ENCODE peak calls at places on chromosomes 11 and 22, in ten cellular contexts. One of them, this sample, is unnamed.

GRCh38 chr11:127843483-127844396 is 743.6 kb downstream of the ETS1 start:
- DNase-seq in NCI-H2081: peak; percentile 83
- DNase-seq in AG08396: peak; percentile 61
- DNase-seq in memory B cell: no peak
- DNase-seq in IMR-90: peak; percentile 55
- DNase-seq in amniotic stem cell: peak; percentile 82
- DNase-seq in activated CD8-positive, alpha-beta memory T cell treated with anti-CD3 and anti-CD28 coated beads for 1 hour: no peak
- DNase-seq in foreskin fibroblast: peak; percentile 81
- DNase-seq in stimulated activated CD4-positive, alpha-beta T cell treated with anti-CD3 and anti-CD28 coated beads, Interleukin-12 subunit alpha, Interleukin-12 subunit beta, amount 100 ng/mL, for 48 hours: peak; percentile 69
- DNase-seq in NCI-H748 treated with DMSO at 0.1 percent for 48 hours: peak; percentile 48
- DNase-seq in this sample: peak; percentile 8

GRCh38 chr22:24512043-24512442 is 16.9 kb downstream of the UPB1 start:
- DNase-seq in NCI-H2081: no peak
- DNase-seq in AG08396: no peak
- DNase-seq in memory B cell: no peak
- DNase-seq in IMR-90: no peak
- DNase-seq in amniotic stem cell: no peak
- DNase-seq in activated CD8-positive, alpha-beta memory T cell treated with anti-CD3 and anti-CD28 coated beads for 1 hour: no peak
- DNase-seq in foreskin fibroblast: no peak
- DNase-seq in stimulated activated CD4-positive, alpha-beta T cell treated with anti-CD3 and anti-CD28 coated beads, Interleukin-12 subunit alpha, Interleukin-12 subunit beta, amount 100 ng/mL, for 48 hours: no peak
- DNase-seq in NCI-H748 treated with DMSO at 0.1 percent for 48 hours: no peak
- DNase-seq in this sample: no peak

GRCh38 chr22:46508391-46508999 is 28.9 kb downstream of the CELSR1 start:
- DNase-seq in NCI-H2081: no peak
- DNase-seq in AG08396: no peak
- DNase-seq in memory B cell: no peak
- DNase-seq in IMR-90: no peak
- DNase-seq in amniotic stem cell: no peak
- DNase-seq in activated CD8-positive, alpha-beta memory T cell treated with anti-CD3 and anti-CD28 coated beads for 1 hour: no peak
- DNase-seq in foreskin fibroblast: no peak
- DNase-seq in stimulated activated CD4-positive, alpha-beta T cell treated with anti-CD3 and anti-CD28 coated beads, Interleukin-12 subunit alpha, Interleukin-12 subunit beta, amount 100 ng/mL, for 48 hours: no peak
- DNase-seq in NCI-H748 treated with DMSO at 0.1 percent for 48 hours: no peak
- DNase-seq in this sample: no peak

GRCh38 chr22:30234786-30235470 is 11.6 kb downstream of the LIF start:
- DNase-seq in NCI-H2081: no peak
- DNase-seq in AG08396: no peak
- DNase-seq in memory B cell: no peak
- DNase-seq in IMR-90: peak; percentile 82
- DNase-seq in amniotic stem cell: no peak
- DNase-seq in activated CD8-positive, alpha-beta memory T cell treated with anti-CD3 and anti-CD28 coated beads for 1 hour: no peak
- DNase-seq in foreskin fibroblast: peak; percentile 72
- DNase-seq in stimulated activated CD4-positive, alpha-beta T cell treated with anti-CD3 and anti-CD28 coated beads, Interleukin-12 subunit alpha, Interleukin-12 subunit beta, amount 100 ng/mL, for 48 hours: no peak
- DNase-seq in NCI-H748 treated with DMSO at 0.1 percent for 48 hours: no peak
- DNase-seq in this sample: no peak

GRCh38 chr22:22951035-22951434 is 63.4 kb downstream of the IGLL5 start:
- DNase-seq in NCI-H2081: no peak
- DNase-seq in AG08396: no peak
- DNase-seq in memory B cell: no peak
- DNase-seq in IMR-90: no peak
- DNase-seq in amniotic stem cell: no peak
- DNase-seq in activated CD8-positive, alpha-beta memory T cell treated with anti-CD3 and anti-CD28 coated beads for 1 hour: no peak
- DNase-seq in foreskin fibroblast: no peak
- DNase-seq in stimulated activated CD4-positive, alpha-beta T cell treated with anti-CD3 and anti-CD28 coated beads, Interleukin-12 subunit alpha, Interleukin-12 subunit beta, amount 100 ng/mL, for 48 hours: no peak
- DNase-seq in NCI-H748 treated with DMSO at 0.1 percent for 48 hours: no peak
- DNase-seq in this sample: no peak

GRCh38 chr11:131671764-131672163 is 301.3 kb downstream of the NTM start:
- DNase-seq in NCI-H2081: no peak
- DNase-seq in AG08396: no peak
- DNase-seq in memory B cell: no peak
- DNase-seq in IMR-90: no peak
- DNase-seq in amniotic stem cell: no peak
- DNase-seq in activated CD8-positive, alpha-beta memory T cell treated with anti-CD3 and anti-CD28 coated beads for 1 hour: no peak
- DNase-seq in foreskin fibroblast: no peak
- DNase-seq in stimulated activated CD4-positive, alpha-beta T cell treated with anti-CD3 and anti-CD28 coated beads, Interleukin-12 subunit alpha, Interleukin-12 subunit beta, amount 100 ng/mL, for 48 hours: no peak
- DNase-seq in NCI-H748 treated with DMSO at 0.1 percent for 48 hours: no peak
- DNase-seq in this sample: no peak

GRCh38 chr11:67372993-67373915 is at the start of gene CLCF1:
- DNase-seq in NCI-H2081: no peak
- DNase-seq in AG08396: peak; percentile 87
- DNase-seq in memory B cell: peak; percentile 76
- DNase-seq in IMR-90: peak; percentile 81
- DNase-seq in amniotic stem cell: peak; percentile 45
- DNase-seq in activated CD8-positive, alpha-beta memory T cell treated with anti-CD3 and anti-CD28 coated beads for 1 hour: peak; percentile 59
- DNase-seq in foreskin fibroblast: peak; percentile 91
- DNase-seq in stimulated activated CD4-positive, alpha-beta T cell treated with anti-CD3 and anti-CD28 coated beads, Interleukin-12 subunit alpha, Interleukin-12 subunit beta, amount 100 ng/mL, for 48 hours: no peak
- DNase-seq in NCI-H748 treated with DMSO at 0.1 percent for 48 hours: peak; percentile 13
- DNase-seq in this sample: peak; percentile 72

GRCh38 chr11:75204685-75205667 is 35.6 kb upstream of the TPBGL start:
- DNase-seq in NCI-H2081: peak; percentile 53
- DNase-seq in AG08396: peak; percentile 88
- DNase-seq in memory B cell: peak; percentile 59
- DNase-seq in IMR-90: peak; percentile 77
- DNase-seq in amniotic stem cell: peak; percentile 72
- DNase-seq in activated CD8-positive, alpha-beta memory T cell treated with anti-CD3 and anti-CD28 coated beads for 1 hour: peak; percentile 56
- DNase-seq in foreskin fibroblast: peak; percentile 91
- DNase-seq in stimulated activated CD4-positive, alpha-beta T cell treated with anti-CD3 and anti-CD28 coated beads, Interleukin-12 subunit alpha, Interleukin-12 subunit beta, amount 100 ng/mL, for 48 hours: peak; percentile 79
- DNase-seq in NCI-H748 treated with DMSO at 0.1 percent for 48 hours: peak; percentile 33
- DNase-seq in this sample: peak; percentile 60

GRCh38 chr11:6022954-6023353 is 7.6 kb downstream of the OR56A1 start:
- DNase-seq in NCI-H2081: peak; percentile 11
- DNase-seq in AG08396: peak; percentile 14
- DNase-seq in memory B cell: no peak
- DNase-seq in IMR-90: peak; percentile 43
- DNase-seq in amniotic stem cell: no peak
- DNase-seq in activated CD8-positive, alpha-beta memory T cell treated with anti-CD3 and anti-CD28 coated beads for 1 hour: no peak
- DNase-seq in foreskin fibroblast: peak; percentile 5
- DNase-seq in stimulated activated CD4-positive, alpha-beta T cell treated with anti-CD3 and anti-CD28 coated beads, Interleukin-12 subunit alpha, Interleukin-12 subunit beta, amount 100 ng/mL, for 48 hours: no peak
- DNase-seq in NCI-H748 treated with DMSO at 0.1 percent for 48 hours: peak; percentile 36
- DNase-seq in this sample: no peak

GRCh38 chr11:115929618-115930129 is 425.5 kb upstream of the CADM1 start:
- DNase-seq in NCI-H2081: no peak
- DNase-seq in AG08396: no peak
- DNase-seq in memory B cell: no peak
- DNase-seq in IMR-90: no peak
- DNase-seq in amniotic stem cell: no peak
- DNase-seq in activated CD8-positive, alpha-beta memory T cell treated with anti-CD3 and anti-CD28 coated beads for 1 hour: no peak
- DNase-seq in foreskin fibroblast: no peak
- DNase-seq in stimulated activated CD4-positive, alpha-beta T cell treated with anti-CD3 and anti-CD28 coated beads, Interleukin-12 subunit alpha, Interleukin-12 subunit beta, amount 100 ng/mL, for 48 hours: no peak
- DNase-seq in NCI-H748 treated with DMSO at 0.1 percent for 48 hours: no peak
- DNase-seq in this sample: peak; percentile 21

GRCh38 chr11:118224512-118225180 is at the start of gene JAML:
- DNase-seq in NCI-H2081: no peak
- DNase-seq in AG08396: no peak
- DNase-seq in memory B cell: no peak
- DNase-seq in IMR-90: no peak
- DNase-seq in amniotic stem cell: no peak
- DNase-seq in activated CD8-positive, alpha-beta memory T cell treated with anti-CD3 and anti-CD28 coated beads for 1 hour: no peak
- DNase-seq in foreskin fibroblast: no peak
- DNase-seq in stimulated activated CD4-positive, alpha-beta T cell treated with anti-CD3 and anti-CD28 coated beads, Interleukin-12 subunit alpha, Interleukin-12 subunit beta, amount 100 ng/mL, for 48 hours: peak; percentile 40
- DNase-seq in NCI-H748 treated with DMSO at 0.1 percent for 48 hours: no peak
- DNase-seq in this sample: no peak

GRCh38 chr11:102485095-102485722 is 32.6 kb upstream of the TMEM123 start:
- DNase-seq in NCI-H2081: no peak
- DNase-seq in AG08396: no peak
- DNase-seq in memory B cell: no peak
- DNase-seq in IMR-90: peak; percentile 41
- DNase-seq in amniotic stem cell: no peak
- DNase-seq in activated CD8-positive, alpha-beta memory T cell treated with anti-CD3 and anti-CD28 coated beads for 1 hour: no peak
- DNase-seq in foreskin fibroblast: peak; percentile 57
- DNase-seq in stimulated activated CD4-positive, alpha-beta T cell treated with anti-CD3 and anti-CD28 coated beads, Interleukin-12 subunit alpha, Interleukin-12 subunit beta, amount 100 ng/mL, for 48 hours: no peak
- DNase-seq in NCI-H748 treated with DMSO at 0.1 percent for 48 hours: no peak
- DNase-seq in this sample: no peak

GRCh38 chr11:41051919-41052630 is 407.4 kb downstream of the LRRC4C start:
- DNase-seq in NCI-H2081: no peak
- DNase-seq in AG08396: no peak
- DNase-seq in memory B cell: no peak
- DNase-seq in IMR-90: no peak
- DNase-seq in amniotic stem cell: no peak
- DNase-seq in activated CD8-positive, alpha-beta memory T cell treated with anti-CD3 and anti-CD28 coated beads for 1 hour: no peak
- DNase-seq in foreskin fibroblast: no peak
- DNase-seq in stimulated activated CD4-positive, alpha-beta T cell treated with anti-CD3 and anti-CD28 coated beads, Interleukin-12 subunit alpha, Interleukin-12 subunit beta, amount 100 ng/mL, for 48 hours: no peak
- DNase-seq in NCI-H748 treated with DMSO at 0.1 percent for 48 hours: no peak
- DNase-seq in this sample: no peak

GRCh38 chr11:117634756-117635593 is 162.0 kb downstream of the DSCAML1 start:
- DNase-seq in NCI-H2081: no peak
- DNase-seq in AG08396: no peak
- DNase-seq in memory B cell: no peak
- DNase-seq in IMR-90: no peak
- DNase-seq in amniotic stem cell: no peak
- DNase-seq in activated CD8-positive, alpha-beta memory T cell treated with anti-CD3 and anti-CD28 coated beads for 1 hour: no peak
- DNase-seq in foreskin fibroblast: no peak
- DNase-seq in stimulated activated CD4-positive, alpha-beta T cell treated with anti-CD3 and anti-CD28 coated beads, Interleukin-12 subunit alpha, Interleukin-12 subunit beta, amount 100 ng/mL, for 48 hours: no peak
- DNase-seq in NCI-H748 treated with DMSO at 0.1 percent for 48 hours: no peak
- DNase-seq in this sample: no peak

GRCh38 chr11:126048198-126048597 is 14.5 kb downstream of the CDON start:
- DNase-seq in NCI-H2081: no peak
- DNase-seq in AG08396: no peak
- DNase-seq in memory B cell: no peak
- DNase-seq in IMR-90: no peak
- DNase-seq in amniotic stem cell: no peak
- DNase-seq in activated CD8-positive, alpha-beta memory T cell treated with anti-CD3 and anti-CD28 coated beads for 1 hour: no peak
- DNase-seq in foreskin fibroblast: no peak
- DNase-seq in stimulated activated CD4-positive, alpha-beta T cell treated with anti-CD3 and anti-CD28 coated beads, Interleukin-12 subunit alpha, Interleukin-12 subunit beta, amount 100 ng/mL, for 48 hours: no peak
- DNase-seq in NCI-H748 treated with DMSO at 0.1 percent for 48 hours: no peak
- DNase-seq in this sample: no peak

GRCh38 chr11:125163431-125164011 is 1.0 kb upstream of the PKNOX2 start:
- DNase-seq in NCI-H2081: no peak
- DNase-seq in AG08396: no peak
- DNase-seq in memory B cell: no peak
- DNase-seq in IMR-90: no peak
- DNase-seq in amniotic stem cell: no peak
- DNase-seq in activated CD8-positive, alpha-beta memory T cell treated with anti-CD3 and anti-CD28 coated beads for 1 hour: no peak
- DNase-seq in foreskin fibroblast: no peak
- DNase-seq in stimulated activated CD4-positive, alpha-beta T cell treated with anti-CD3 and anti-CD28 coated beads, Interleukin-12 subunit alpha, Interleukin-12 subunit beta, amount 100 ng/mL, for 48 hours: no peak
- DNase-seq in NCI-H748 treated with DMSO at 0.1 percent for 48 hours: no peak
- DNase-seq in this sample: no peak

GRCh38 chr11:60858236-60858635 is 2.5 kb upstream of the PTGDR2 start:
- DNase-seq in NCI-H2081: no peak
- DNase-seq in AG08396: no peak
- DNase-seq in memory B cell: no peak
- DNase-seq in IMR-90: no peak
- DNase-seq in amniotic stem cell: no peak
- DNase-seq in activated CD8-positive, alpha-beta memory T cell treated with anti-CD3 and anti-CD28 coated beads for 1 hour: no peak
- DNase-seq in foreskin fibroblast: no peak
- DNase-seq in stimulated activated CD4-positive, alpha-beta T cell treated with anti-CD3 and anti-CD28 coated beads, Interleukin-12 subunit alpha, Interleukin-12 subunit beta, amount 100 ng/mL, for 48 hours: no peak
- DNase-seq in NCI-H748 treated with DMSO at 0.1 percent for 48 hours: no peak
- DNase-seq in this sample: no peak